ENCODE peak calls at places on chromosomes 2 and 18, in four cellular contexts. X is thoracic aorta; L is GM20000; Q is activated CD8-positive, alpha-beta T cell treated with anti-CD3 and anti-CD28 coated beads for 36 hours. C is an unnamed sample.

GRCh38 chr2:200263279-200263678 is 43.2 kb upstream of the SPATS2L start:
- DNase-seq in L (no peak), X (no peak), Q (no peak), C (no peak)

GRCh38 chr18:57210101-57210661 is 63.3 kb downstream of the BOD1L2 start:
- DNase-seq in L (no peak), X (no peak), Q (peak; percentile 10), C (no peak)

GRCh38 chr2:68465081-68465916 is 1.8 kb downstream of the FBXO48 start:
- DNase-seq in X (no peak), Q (peak; percentile 72), L (no peak), C (no peak)

GRCh38 chr2:65198737-65199136 is 28.9 kb upstream of the ACTR2 start:
- DNase-seq in L (no peak), Q (no peak), X (no peak), C (no peak)

GRCh38 chr18:79877163-79878091 is 74.0 kb downstream of the SLC66A2 start:
- DNase-seq in Q (no peak), X (no peak), L (no peak), C (no peak)

GRCh38 chr2:206603269-206603668 is 39.0 kb upstream of the FAM237A start:
- DNase-seq in Q (no peak), X (no peak), L (no peak), C (no peak)

GRCh38 chr2:18422416-18423165 is 137.9 kb downstream of the RDH14 start:
- DNase-seq in L (no peak), Q (no peak), X (no peak), C (no peak)

GRCh38 chr2:73089270-73090030 is 17.9 kb upstream of the SFXN5 start:
- DNase-seq in L (no peak), Q (no peak), X (peak; percentile 95), C (peak; percentile 60)

GRCh38 chr2:150876201-150877085 is 385.2 kb downstream of the RBM43 start:
- DNase-seq in Q (no peak), X (no peak), L (no peak), C (no peak)

GRCh38 chr18:10420561-10421352 is 33.7 kb upstream of the APCDD1 start:
- DNase-seq in Q (no peak), X (no peak), L (no peak), C (no peak)

GRCh38 chr18:47151457-47151856 is 1.2 kb upstream of the HDHD2 start:
- DNase-seq in L (no peak), Q (no peak), X (no peak), C (no peak)

GRCh38 chr2:181655519-181655918 is 1.4 kb downstream of the CERKL start:
- DNase-seq in Q (no peak), L (no peak), X (no peak), C (no peak)

GRCh38 chr2:85595378-85596232 is at the start of gene RNF181:
- DNase-seq in X (peak; percentile 96), L (peak; percentile 94), Q (peak; percentile 97), C (peak; percentile 75)

GRCh38 chr18:4200399-4200798 is 254.7 kb downstream of the DLGAP1 start:
- DNase-seq in L (no peak), Q (no peak), X (no peak), C (no peak)

GRCh38 chr2:94996401-94997100 is 29.0 kb upstream of the MAL start:
- DNase-seq in L (no peak), X (no peak), Q (no peak), C (no peak)

GRCh38 chr2:211181626-211182025 is 625.2 kb downstream of the CPS1 start:
- DNase-seq in L (no peak), Q (no peak), X (no peak), C (no peak)

GRCh38 chr18:75154259-75154658 is 54.7 kb downstream of the PTGR3 start:
- DNase-seq in X (no peak), Q (no peak), L (no peak), C (no peak)

GRCh38 chr2:12856934-12857660 is 140.4 kb downstream of the TRIB2 start:
- DNase-seq in L (no peak), Q (peak; percentile 54), X (no peak), C (no peak)

GRCh38 chr2:64781991-64782390 is 128.3 kb upstream of the SERTAD2 start:
- DNase-seq in L (no peak), X (no peak), Q (no peak), C (no peak)

GRCh38 chr2:65396348-65397026 is 35.9 kb downstream of the SPRED2 start:
- DNase-seq in L (no peak), X (peak; percentile 9), Q (no peak), C (no peak)

GRCh38 chr2:241975593-241976284 is 106.2 kb downstream of the RTP5 start:
- DNase-seq in L (no peak), Q (no peak), X (no peak), C (no peak)

GRCh38 chr2:227164745-227165350 is 424 bp downstream of the COL4A3 start:
- DNase-seq in X (no peak), L (peak; percentile 60), Q (peak; percentile 56), C (no peak)

GRCh38 chr2:234863043-234863934 is 88.5 kb upstream of the SH3BP4 start:
- DNase-seq in X (no peak), L (no peak), Q (no peak), C (peak; percentile 34)

GRCh38 chr2:75516378-75517122 is 44.2 kb downstream of the EVA1A start:
- DNase-seq in Q (no peak), L (no peak), X (no peak), C (no peak)

GRCh38 chr18:13265901-13266207 is 47.3 kb downstream of the LDLRAD4 start:
- DNase-seq in Q (peak; percentile 34), L (no peak), X (no peak), C (no peak)

GRCh38 chr18:33673689-33674088 is 95.7 kb downstream of the ASXL3 start:
- DNase-seq in L (no peak), Q (no peak), X (no peak), C (no peak)

GRCh38 chr2:71531522-71532047 is 78.2 kb downstream of the DYSF start:
- DNase-seq in L (no peak), X (no peak), Q (peak; percentile 24), C (no peak)

GRCh38 chr2:182716665-182716990 is 571 bp downstream of the DNAJC10 start:
- DNase-seq in X (no peak), Q (peak; percentile 14), L (peak; percentile 19), C (no peak)

GRCh38 chr2:11097038-11097720 is 58.1 kb upstream of the SLC66A3 start:
- DNase-seq in L (no peak), Q (no peak), X (no peak), C (no peak)

GRCh38 chr2:10889741-10890215 is 22.0 kb upstream of the KCNF1 start:
- DNase-seq in L (no peak), Q (no peak), X (no peak), C (no peak)

GRCh38 chr18:8241731-8242130 is 367.5 kb upstream of the RAB12 start:
- DNase-seq in X (no peak), Q (no peak), L (no peak), C (no peak)

GRCh38 chr18:46867471-46868170 is 49.7 kb downstream of the PIAS2 start:
- DNase-seq in X (no peak), L (no peak), Q (no peak), C (no peak)

GRCh38 chr2:72745679-72746368 is 80.0 kb downstream of the EXOC6B start:
- DNase-seq in L (peak; percentile 31), Q (no peak), X (no peak), C (no peak)

GRCh38 chr18:35443847-35444246 is 53.9 kb downstream of the INO80C start:
- DNase-seq in X (no peak), Q (no peak), L (no peak), C (no peak)

GRCh38 chr18:35443434-35443833 is 54.3 kb downstream of the INO80C start:
- DNase-seq in X (no peak), Q (no peak), L (no peak), C (no peak)

GRCh38 chr18:35442701-35443100 is 55.1 kb downstream of the INO80C start:
- DNase-seq in Q (no peak), L (no peak), X (no peak), C (no peak)

GRCh38 chr18:35444636-35445035 is 53.1 kb downstream of the INO80C start:
- DNase-seq in X (no peak), L (no peak), Q (no peak), C (no peak)

DNA sequence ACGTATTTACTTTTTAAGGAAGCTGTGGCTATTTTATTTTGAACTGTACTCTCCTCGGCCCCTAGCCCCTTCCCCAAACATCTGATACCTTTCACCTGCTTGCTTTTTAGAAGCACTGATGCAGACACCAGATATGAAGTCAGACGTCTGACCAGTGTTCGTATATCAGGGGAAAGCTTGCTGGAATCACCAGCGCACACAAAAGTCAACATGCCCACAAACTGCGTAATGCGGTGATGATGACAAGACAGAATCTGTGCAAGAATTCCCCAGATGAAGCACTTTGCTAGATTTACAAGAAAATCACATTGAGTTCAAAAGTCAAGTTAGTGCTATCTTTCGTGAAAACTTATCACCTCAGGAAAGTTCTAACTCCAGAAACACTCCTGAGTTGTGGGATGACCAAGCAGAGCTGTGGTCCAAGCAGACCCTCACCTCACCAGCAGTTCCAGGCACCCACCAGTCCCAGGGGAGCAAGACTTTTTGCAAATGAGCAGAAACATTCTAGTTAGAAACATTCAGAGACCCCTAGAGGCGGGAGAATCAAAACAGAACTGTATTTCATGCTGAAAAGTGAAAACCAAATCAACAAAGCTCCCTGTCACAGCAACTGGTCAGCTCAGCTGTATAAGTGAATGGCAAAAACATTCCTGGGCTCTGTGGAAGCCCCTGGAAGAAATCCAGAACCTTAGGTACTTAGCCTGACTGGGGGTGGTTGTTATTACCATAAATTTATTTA is 55.7 kb downstream of the INO80C start:
- DNase-seq in L (no peak), Q (no peak), X (no peak), C (no peak)
- TF ChIP-seq CTCF in L (no peak), Q (no peak), X (no peak), C (no peak)

DNA sequence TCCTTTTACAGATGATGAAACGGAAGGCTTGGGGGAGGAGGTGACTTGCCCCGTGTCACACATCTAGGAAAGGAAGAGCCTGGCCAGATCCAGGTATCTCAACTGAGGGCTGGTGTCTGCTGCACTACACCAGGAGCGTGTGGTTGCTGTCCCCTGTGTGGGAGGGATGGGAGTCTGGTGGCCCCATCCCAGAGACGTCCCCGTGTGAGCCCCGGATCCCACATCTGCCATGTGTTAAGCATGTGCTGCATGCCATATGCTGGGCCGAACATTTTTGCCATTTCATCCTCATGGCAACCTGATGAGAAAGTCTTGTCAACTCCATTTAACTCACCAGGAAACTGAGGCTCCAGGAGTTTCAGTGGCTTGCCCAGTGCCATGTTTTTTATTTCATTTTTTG is 4.2 kb downstream of the GAREM2 start:
- DNase-seq in X (no peak), Q (no peak), L (no peak), C (no peak)
- TF ChIP-seq CTCF in X (no peak), Q (no peak), L (no peak), C (no peak)

GRCh38 chr2:236568068-236568921 is 1.3 kb upstream of the ACKR3 start:
- DNase-seq in X (no peak), L (peak; percentile 83), Q (peak; percentile 74), C (no peak)
- TF ChIP-seq CTCF in X (no peak), L (peak; percentile 15), Q (no peak), C (no peak)

DNA sequence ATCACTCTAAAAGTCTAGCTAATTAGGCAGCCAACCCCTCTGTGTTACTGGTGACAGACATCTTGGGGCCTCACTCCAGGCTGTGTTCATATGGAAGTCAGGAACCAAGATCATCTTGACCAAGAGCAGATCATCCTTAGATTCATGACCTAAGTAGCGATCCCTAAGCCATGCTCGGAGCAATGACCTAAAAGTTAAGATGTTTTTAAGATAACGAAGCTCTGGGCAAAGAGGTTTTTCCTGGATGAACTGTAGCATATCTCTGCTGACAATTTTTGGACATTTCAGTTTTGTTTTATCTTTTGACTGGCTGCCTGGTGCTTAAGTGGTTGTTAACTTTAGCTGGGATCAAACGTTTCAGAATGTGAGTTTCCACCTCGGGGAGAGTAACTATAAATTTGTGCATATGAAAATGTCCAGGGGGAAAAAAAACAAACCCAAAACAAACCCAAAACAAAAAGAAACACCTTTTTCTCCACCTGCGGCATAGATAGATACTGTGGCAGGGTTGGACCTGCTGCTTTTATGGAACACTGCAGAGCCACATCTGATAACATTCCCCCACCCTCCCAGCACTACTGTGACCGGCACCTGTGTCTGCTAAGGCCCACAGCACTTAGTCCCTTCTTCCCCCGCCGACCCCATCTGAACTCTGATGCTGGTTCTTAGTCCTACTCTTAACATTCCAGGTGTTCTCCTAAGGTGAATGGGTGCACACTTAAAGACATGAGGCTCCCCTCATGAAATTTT is 45.5 kb downstream of the EPAS1 start:
- DNase-seq in X (no peak), L (no peak), Q (no peak), C (no peak)
- TF ChIP-seq CTCF in X (no peak), L (no peak), Q (no peak), C (no peak)

C was measured in omental fat pad.